ENCODE peak calls at places on chromosomes 13 and 19, in four cellular contexts. One of them, this sample, is unnamed.

GRCh38 chr13:52739468-52740071 is at the start of gene CNMD:
- DNase-seq in RWPE1: no peak
- DNase-seq in fibroblast of mammary gland: no peak
- DNase-seq in heart right ventricle: no peak
- DNase-seq in this sample: no peak

GRCh38 chr19:11554160-11554559 is 4.9 kb downstream of the ELOF1 start:
- DNase-seq in RWPE1: no peak
- DNase-seq in fibroblast of mammary gland: no peak
- DNase-seq in heart right ventricle: no peak
- DNase-seq in this sample: no peak

GRCh38 chr19:20028611-20029010 is 10.7 kb downstream of the ZNF682 start:
- DNase-seq in RWPE1: no peak
- DNase-seq in fibroblast of mammary gland: no peak
- DNase-seq in heart right ventricle: no peak
- DNase-seq in this sample: no peak

GRCh38 chr13:40383132-40383531 is 283.3 kb downstream of the FOXO1 start:
- DNase-seq in RWPE1: no peak
- DNase-seq in fibroblast of mammary gland: no peak
- DNase-seq in heart right ventricle: no peak
- DNase-seq in this sample: no peak

GRCh38 chr13:69287050-69287698 is 820.5 kb upstream of the ATXN8OS start:
- DNase-seq in RWPE1: no peak
- DNase-seq in fibroblast of mammary gland: no peak
- DNase-seq in heart right ventricle: no peak
- DNase-seq in this sample: no peak

GRCh38 chr13:20411638-20412342 is 113.9 kb downstream of the CRYL1 start:
- DNase-seq in RWPE1: no peak
- DNase-seq in fibroblast of mammary gland: no peak
- DNase-seq in heart right ventricle: no peak
- DNase-seq in this sample: no peak

GRCh38 chr19:16536130-16536529 is 6.1 kb downstream of the CHERP start:
- DNase-seq in RWPE1: no peak
- DNase-seq in fibroblast of mammary gland: no peak
- DNase-seq in heart right ventricle: no peak
- DNase-seq in this sample: no peak

GRCh38 chr19:41887711-41888382 is 4.9 kb downstream of the ARHGEF1 start:
- DNase-seq in RWPE1: peak
- DNase-seq in fibroblast of mammary gland: peak
- DNase-seq in heart right ventricle: no peak
- DNase-seq in this sample: peak

GRCh38 chr19:41327499-41328156 is 17.7 kb downstream of the CCDC97 start:
- DNase-seq in RWPE1: peak
- DNase-seq in fibroblast of mammary gland: peak
- DNase-seq in heart right ventricle: peak
- DNase-seq in this sample: peak

GRCh38 chr13:60540276-60540675 is 143.3 kb downstream of the TDRD3 start:
- DNase-seq in RWPE1: no peak
- DNase-seq in fibroblast of mammary gland: no peak
- DNase-seq in heart right ventricle: no peak
- DNase-seq in this sample: no peak

GRCh38 chr13:87128006-87128405 is 543.2 kb upstream of the SLITRK5 start:
- DNase-seq in RWPE1: no peak
- DNase-seq in fibroblast of mammary gland: peak
- DNase-seq in heart right ventricle: peak
- DNase-seq in this sample: no peak

GRCh38 chr13:61960981-61961380 is 545.3 kb upstream of the PCDH20 start:
- DNase-seq in RWPE1: no peak
- DNase-seq in fibroblast of mammary gland: no peak
- DNase-seq in heart right ventricle: no peak
- DNase-seq in this sample: no peak

GRCh38 chr19:35868172-35868822 is at the start of gene APLP1:
- DNase-seq in RWPE1: no peak
- DNase-seq in fibroblast of mammary gland: no peak
- DNase-seq in heart right ventricle: peak
- DNase-seq in this sample: peak

GRCh38 chr13:41059896-41060722 is 1.2 kb upstream of the WBP4 start:
- DNase-seq in RWPE1: peak
- DNase-seq in fibroblast of mammary gland: peak
- DNase-seq in heart right ventricle: peak
- DNase-seq in this sample: peak

GRCh38 chr19:56139847-56140582 is 1.1 kb upstream of the ZNF444 start:
- DNase-seq in RWPE1: no peak
- DNase-seq in fibroblast of mammary gland: no peak
- DNase-seq in heart right ventricle: no peak
- DNase-seq in this sample: no peak

GRCh38 chr13:103140001-103140671 is 73.9 kb upstream of the SLC10A2 start:
- DNase-seq in RWPE1: peak
- DNase-seq in fibroblast of mammary gland: peak
- DNase-seq in heart right ventricle: no peak
- DNase-seq in this sample: peak

GRCh38 chr19:39833464-39834286 is at the start of gene DYRK1B:
- DNase-seq in RWPE1: peak
- DNase-seq in fibroblast of mammary gland: peak
- DNase-seq in heart right ventricle: peak
- DNase-seq in this sample: peak

GRCh38 chr19:7152568-7152967 is 83.1 kb downstream of the ZNF557 start:
- DNase-seq in RWPE1: no peak
- DNase-seq in fibroblast of mammary gland: no peak
- DNase-seq in heart right ventricle: no peak
- DNase-seq in this sample: no peak

GRCh38 chr19:21569497-21569870 is 64.1 kb downstream of the ZNF429 start:
- DNase-seq in RWPE1: no peak
- DNase-seq in fibroblast of mammary gland: peak
- DNase-seq in heart right ventricle: no peak
- DNase-seq in this sample: no peak

GRCh38 chr19:48772503-48772953 is 17.2 kb downstream of the FGF21 start:
- DNase-seq in RWPE1: no peak
- DNase-seq in fibroblast of mammary gland: peak
- DNase-seq in heart right ventricle: peak
- DNase-seq in this sample: no peak

GRCh38 chr13:91623151-91623550 is 224.7 kb downstream of the GPC5 start:
- DNase-seq in RWPE1: no peak
- DNase-seq in fibroblast of mammary gland: no peak
- DNase-seq in heart right ventricle: no peak
- DNase-seq in this sample: no peak

GRCh38 chr19:46002678-46003275 is 7.5 kb downstream of the CCDC61 start:
- DNase-seq in RWPE1: no peak
- DNase-seq in fibroblast of mammary gland: no peak
- DNase-seq in heart right ventricle: no peak
- DNase-seq in this sample: no peak

GRCh38 chr13:50290186-50290585 is 274.9 kb downstream of the KCNRG start:
- DNase-seq in RWPE1: no peak
- DNase-seq in fibroblast of mammary gland: no peak
- DNase-seq in heart right ventricle: no peak
- DNase-seq in this sample: no peak
- TF ChIP-seq CTCF in RWPE1: no peak
- TF ChIP-seq CTCF in fibroblast of mammary gland: no peak
- TF ChIP-seq CTCF in heart right ventricle: no peak
- TF ChIP-seq CTCF in this sample: no peak

GRCh38 chr19:2312819-2313501 is 5.0 kb upstream of the LINGO3 start:
- DNase-seq in RWPE1: no peak
- DNase-seq in fibroblast of mammary gland: no peak
- DNase-seq in heart right ventricle: no peak
- DNase-seq in this sample: no peak
- TF ChIP-seq CTCF in RWPE1: no peak
- TF ChIP-seq CTCF in fibroblast of mammary gland: no peak
- TF ChIP-seq CTCF in heart right ventricle: no peak
- TF ChIP-seq CTCF in this sample: no peak

DNA sequence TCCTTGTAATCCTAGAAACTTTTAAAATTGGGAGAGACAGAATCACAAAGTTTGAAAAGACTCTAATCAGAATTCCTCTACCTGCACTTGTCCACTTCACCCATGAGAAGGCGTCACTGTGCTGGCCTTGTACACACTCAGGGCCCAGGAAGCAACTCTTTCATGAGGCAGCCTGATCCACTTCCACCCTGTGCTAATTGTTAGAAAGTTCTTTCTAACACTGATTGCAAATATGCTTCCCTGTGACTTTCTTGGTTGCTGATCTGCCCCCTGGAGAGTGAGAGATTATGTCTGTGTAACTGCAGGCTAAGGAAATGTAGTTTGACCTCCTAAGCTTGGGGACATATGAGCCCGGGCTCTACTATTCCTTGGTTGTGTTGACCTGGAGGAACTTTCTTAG is 494.6 kb downstream of the MYO16 start:
- DNase-seq in RWPE1: no peak
- DNase-seq in fibroblast of mammary gland: no peak
- DNase-seq in heart right ventricle: no peak
- DNase-seq in this sample: no peak
- TF ChIP-seq CTCF in RWPE1: no peak
- TF ChIP-seq CTCF in fibroblast of mammary gland: no peak
- TF ChIP-seq CTCF in heart right ventricle: no peak
- TF ChIP-seq CTCF in this sample: no peak

DNA sequence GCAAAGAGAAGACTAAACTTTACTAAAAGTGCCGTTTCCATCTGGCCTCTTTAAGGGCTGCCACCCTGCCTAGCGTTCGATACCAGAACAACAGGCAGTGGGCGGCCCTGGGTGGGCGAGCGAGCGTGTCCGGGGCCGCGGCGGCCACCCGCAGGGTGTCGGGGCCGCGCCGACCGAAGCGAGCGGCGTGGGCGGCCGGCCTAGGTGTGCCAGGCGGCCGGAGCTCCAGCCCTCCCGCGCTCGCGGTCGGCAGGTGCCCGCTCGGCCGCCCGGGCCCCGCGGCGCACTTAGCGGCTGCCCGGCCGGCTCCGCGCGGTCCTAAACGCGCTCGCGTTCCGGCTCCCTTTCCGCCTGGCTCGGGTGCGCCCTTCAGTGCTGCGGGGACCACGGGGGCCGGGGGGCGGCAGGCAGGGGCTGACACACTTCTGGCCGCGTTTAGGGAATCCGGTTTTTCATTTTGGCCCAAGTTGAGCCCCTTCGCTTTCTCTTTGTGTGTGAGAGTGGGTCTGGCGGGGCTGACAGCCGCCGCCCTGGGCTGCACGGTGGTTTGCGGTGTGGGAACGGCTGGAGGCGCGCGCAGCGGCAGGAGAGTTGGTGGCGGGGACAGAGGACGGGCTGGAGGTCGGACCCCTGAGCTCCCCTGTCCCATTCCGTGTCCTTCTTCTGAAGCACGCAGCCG is 2.9 kb downstream of the FGF9 start:
- DNase-seq in RWPE1: peak
- DNase-seq in fibroblast of mammary gland: no peak
- DNase-seq in heart right ventricle: no peak
- DNase-seq in this sample: peak
- TF ChIP-seq CTCF in RWPE1: no peak
- TF ChIP-seq CTCF in fibroblast of mammary gland: no peak
- TF ChIP-seq CTCF in heart right ventricle: no peak
- TF ChIP-seq CTCF in this sample: no peak

GRCh38 chr13:44193731-44194130 is 179.9 kb upstream of the SERP2 start:
- DNase-seq in RWPE1: no peak
- DNase-seq in fibroblast of mammary gland: no peak
- DNase-seq in heart right ventricle: no peak
- DNase-seq in this sample: no peak

GRCh38 chr13:44189085-44189484 is 184.5 kb upstream of the SERP2 start:
- DNase-seq in RWPE1: no peak
- DNase-seq in fibroblast of mammary gland: no peak
- DNase-seq in heart right ventricle: no peak
- DNase-seq in this sample: no peak

GRCh38 chr13:44188257-44188656 is 185.4 kb upstream of the SERP2 start:
- DNase-seq in RWPE1: peak
- DNase-seq in fibroblast of mammary gland: peak
- DNase-seq in heart right ventricle: no peak
- DNase-seq in this sample: no peak

GRCh38 chr13:44191103-44191502 is 182.5 kb upstream of the SERP2 start:
- DNase-seq in RWPE1: no peak
- DNase-seq in fibroblast of mammary gland: no peak
- DNase-seq in heart right ventricle: no peak
- DNase-seq in this sample: no peak

DNA sequence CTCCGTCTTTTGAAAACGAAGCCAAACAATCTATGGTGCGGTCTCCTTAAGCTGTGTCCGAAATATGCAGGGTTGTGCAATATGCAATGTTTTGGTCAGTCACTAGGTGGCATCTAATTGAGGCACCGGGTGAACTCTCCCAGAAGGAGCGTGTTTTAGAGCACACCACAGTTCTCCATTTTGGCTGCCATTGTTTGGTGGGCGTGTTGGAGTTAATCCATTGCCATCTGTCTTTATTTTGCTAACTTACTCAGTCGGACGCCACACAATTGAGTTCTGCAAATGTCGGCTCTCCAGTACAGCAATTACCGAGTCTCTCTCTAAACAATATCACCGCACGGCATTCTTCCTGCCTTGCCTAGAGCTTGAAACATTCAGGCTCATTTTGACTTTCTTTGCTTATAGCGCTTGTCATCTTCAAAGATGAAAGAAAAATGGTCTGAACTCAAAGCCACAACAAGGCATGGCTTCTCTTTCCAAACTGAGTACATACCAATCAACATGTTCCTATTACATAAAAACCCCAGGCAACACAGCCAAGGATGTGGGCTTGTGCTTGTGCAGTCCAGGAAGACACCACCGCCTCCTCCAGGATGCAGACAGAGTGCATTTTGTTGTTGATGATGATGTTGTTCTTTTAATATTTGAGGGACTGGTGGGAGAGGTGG is 182.0 kb upstream of the SERP2 start:
- DNase-seq in RWPE1: peak
- DNase-seq in fibroblast of mammary gland: peak
- DNase-seq in heart right ventricle: peak
- DNase-seq in this sample: peak
- TF ChIP-seq CTCF in RWPE1: no peak
- TF ChIP-seq CTCF in fibroblast of mammary gland: peak
- TF ChIP-seq CTCF in heart right ventricle: peak
- TF ChIP-seq CTCF in this sample: no peak